ENCODE peak calls at places on chromosome 12, in nine cellular contexts. N, F, Y, V, X, C, H, U and J are unnamed samples.

GRCh38 chr12:60335765-60336164 is 739.9 kb downstream of the SLC16A7 start:
- DNase-seq in Y (no peak), U (no peak), H (peak; percentile 54), X (no peak), F (peak; percentile 58), N (no peak), V (no peak), C (no peak), J (no peak)

GRCh38 chr12:9041321-9041720 is 52.0 kb downstream of the KLRG1 start:
- DNase-seq in U (no peak), V (no peak), Y (no peak), X (peak; percentile 10), C (no peak), H (peak; percentile 42), F (peak; percentile 26), N (no peak), J (no peak)

GRCh38 chr12:57276935-57277563 is 26.1 kb upstream of the STAC3 start:
- DNase-seq in V (no peak), Y (no peak), H (peak; percentile 47), C (no peak), U (no peak), F (peak; percentile 59), N (no peak), X (no peak), J (no peak)

GRCh38 chr12:121537814-121538698 is 42.8 kb downstream of the KDM2B start:
- DNase-seq in F (no peak), Y (no peak), X (no peak), N (no peak), C (no peak), U (peak; percentile 61), H (no peak), V (peak; percentile 20), J (peak; percentile 20)

GRCh38 chr12:75953312-75953906 is 78.2 kb downstream of the PHLDA1 start:
- DNase-seq in V (no peak), C (no peak), U (no peak), N (no peak), H (peak; percentile 67), F (peak; percentile 70), Y (no peak), X (no peak), J (no peak)

GRCh38 chr12:119576915-119577314 is 16.7 kb upstream of the TMEM233 start:
- DNase-seq in V (no peak), F (no peak), U (no peak), Y (no peak), X (no peak), C (no peak), N (no peak), H (no peak), J (no peak)

GRCh38 chr12:44510510-44510909 is 365.6 kb downstream of the NELL2 start:
- DNase-seq in C (no peak), X (no peak), Y (no peak), V (no peak), N (no peak), F (no peak), U (no peak), H (no peak), J (no peak)

GRCh38 chr12:27865421-27865820 is 85.4 kb upstream of the MANSC4 start:
- DNase-seq in V (no peak), C (no peak), U (no peak), Y (no peak), N (no peak), F (peak; percentile 93), H (peak; percentile 73), X (no peak), J (no peak)

GRCh38 chr12:94074970-94075695 is 73.2 kb upstream of the PLXNC1 start:
- DNase-seq in X (peak; percentile 50), V (no peak), H (peak; percentile 86), F (peak; percentile 94), N (peak; percentile 29), U (no peak), C (no peak), Y (no peak), J (no peak)

GRCh38 chr12:112347521-112347920 is 34.7 kb downstream of the HECTD4 start:
- DNase-seq in Y (no peak), N (no peak), X (peak; percentile 26), H (peak; percentile 82), F (peak; percentile 81), C (no peak), U (no peak), V (no peak), J (no peak)

GRCh38 chr12:76680940-76681339 is 83.0 kb upstream of the ZDHHC17 start:
- DNase-seq in X (no peak), V (no peak), U (no peak), F (peak; percentile 39), N (no peak), H (peak; percentile 90), C (no peak), Y (no peak), J (no peak)

GRCh38 chr12:110639336-110640178 is 25.6 kb downstream of the TCTN1 start:
- DNase-seq in X (peak; percentile 14), C (no peak), H (peak; percentile 59), V (no peak), U (no peak), N (no peak), Y (no peak), F (peak; percentile 80), J (no peak)

GRCh38 chr12:7431993-7432685 is 11.8 kb downstream of the CD163L1 start:
- DNase-seq in U (no peak), X (no peak), N (no peak), C (no peak), F (peak; percentile 43), H (peak; percentile 10), V (no peak), Y (no peak), J (no peak)

GRCh38 chr12:3035815-3036702 is 41.1 kb upstream of the TSPAN9 start:
- DNase-seq in X (no peak), Y (no peak), H (peak; percentile 26), N (no peak), F (peak; percentile 37), U (no peak), C (no peak), V (no peak), J (no peak)

GRCh38 chr12:96308881-96309280 is 91.4 kb downstream of the CDK17 start:
- DNase-seq in U (no peak), Y (no peak), C (no peak), H (peak; percentile 25), X (no peak), V (no peak), N (no peak), F (peak; percentile 34), J (no peak)

GRCh38 chr12:124105546-124105945 is 132.5 kb downstream of the ZNF664 start:
- DNase-seq in Y (no peak), N (no peak), V (no peak), U (no peak), X (no peak), F (no peak), H (no peak), C (no peak), J (no peak)

GRCh38 chr12:124686001-124686884 is 118.8 kb upstream of the NCOR2 start:
- DNase-seq in X (no peak), V (no peak), Y (no peak), U (no peak), C (no peak), F (peak; percentile 71), H (peak; percentile 72), N (no peak), J (no peak)

GRCh38 chr12:77685112-77685511 is 145.6 kb upstream of the NAV3 start:
- DNase-seq in F (peak; percentile 88), H (peak; percentile 64), U (no peak), Y (no peak), V (peak; percentile 58), N (peak; percentile 55), X (peak; percentile 63), C (peak; percentile 52), J (peak; percentile 37)

GRCh38 chr12:82645414-82645813 is 41.3 kb upstream of the TMTC2 start:
- DNase-seq in V (no peak), Y (no peak), F (no peak), N (no peak), X (no peak), C (no peak), U (no peak), H (no peak), J (no peak)

GRCh38 chr12:82648510-82648909 is 38.2 kb upstream of the TMTC2 start:
- DNase-seq in U (no peak), C (no peak), N (no peak), X (no peak), V (no peak), Y (no peak), F (no peak), H (no peak), J (no peak)

GRCh38 chr12:82651489-82651888 is 35.2 kb upstream of the TMTC2 start:
- DNase-seq in F (no peak), N (no peak), H (no peak), Y (no peak), X (no peak), C (no peak), U (no peak), V (no peak), J (no peak)

GRCh38 chr12:82650627-82651337 is 35.9 kb upstream of the TMTC2 start:
- DNase-seq in F (peak; percentile 21), H (no peak), V (no peak), X (peak; percentile 27), C (no peak), Y (no peak), U (no peak), N (no peak), J (no peak)

GRCh38 chr12:82647853-82648252 is 38.9 kb upstream of the TMTC2 start:
- DNase-seq in C (no peak), H (no peak), U (no peak), F (no peak), Y (no peak), X (no peak), V (no peak), N (no peak), J (no peak)
- TF ChIP-seq CTCF in C (no peak), H (no peak), U (no peak), F (no peak), Y (no peak), X (no peak), V (no peak), N (no peak), J (no peak)

GRCh38 chr12:49232940-49233841 is 31.7 kb upstream of the TUBA1C start:
- DNase-seq in C (peak; percentile 66), V (peak; percentile 64), F (peak; percentile 62), X (no peak), Y (peak; percentile 82), H (no peak), U (no peak), N (peak; percentile 67), J (peak; percentile 39)
- TF ChIP-seq CTCF in C (no peak), V (no peak), F (peak; percentile 40), X (no peak), Y (no peak), H (no peak), U (no peak), N (no peak), J (no peak)

DNA sequence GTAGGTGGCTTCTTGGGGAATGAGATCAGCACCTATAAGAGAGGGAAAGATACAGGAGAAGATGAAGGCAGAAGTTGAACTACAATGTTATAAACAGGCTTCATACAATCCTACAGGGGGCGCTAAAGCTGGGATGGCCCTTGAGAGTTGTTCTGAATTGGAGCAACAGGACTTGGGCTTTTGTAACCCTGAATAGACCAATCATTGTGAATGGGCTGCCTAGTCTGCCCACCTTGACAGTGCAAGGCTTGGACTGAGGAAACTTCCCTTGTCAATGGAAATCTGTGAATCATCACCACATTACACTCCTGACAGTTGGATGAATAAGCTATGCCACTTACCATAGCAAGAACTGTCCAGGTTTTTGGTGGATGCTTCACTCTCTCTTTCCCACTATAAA is 306.1 kb downstream of the KCNC2 start:
- DNase-seq in N (no peak), F (no peak), U (no peak), Y (no peak), C (peak; percentile 47), X (no peak), H (no peak), V (no peak), J (no peak)
- TF ChIP-seq CTCF in N (no peak), F (no peak), U (no peak), Y (no peak), C (peak; percentile 77), X (peak; percentile 48), H (peak; percentile 63), V (peak; percentile 41), J (peak; percentile 30)

GRCh38 chr12:48247181-48247966 is 44.3 kb upstream of the OR10AD1 start:
- DNase-seq in V (no peak), X (no peak), N (no peak), C (no peak), F (no peak), Y (no peak), U (no peak), H (no peak), J (no peak)
- TF ChIP-seq CTCF in V (no peak), X (no peak), N (no peak), C (no peak), F (no peak), Y (no peak), U (no peak), H (no peak), J (no peak)